ENCODE peak calls at places on chromosomes 6 and 20, in six cellular contexts. T is natural killer cell, U is breast epithelium, W is endothelial cell, G is tibial nerve, V is cardiac fibroblast. Q is an unnamed sample.

GRCh38 chr20:33753763-33754162 is 22.0 kb downstream of the ZNF341 start:
- DNase-seq in T (no peak), U (no peak), W (no peak), G (no peak), V (peak), Q (no peak)

GRCh38 chr20:19012671-19013070 is 199.1 kb downstream of the SCP2D1 start:
- DNase-seq in T (no peak), U (no peak), W (no peak), G (no peak), V (peak), Q (no peak)

GRCh38 chr20:46367967-46368901 is 38.2 kb downstream of the ELMO2 start:
- DNase-seq in T (no peak), U (no peak), W (no peak), G (no peak), V (no peak), Q (no peak)

GRCh38 chr6:16759181-16759645 is 2.0 kb downstream of the ATXN1 start:
- DNase-seq in T (no peak), U (no peak), W (peak), G (no peak), V (peak), Q (no peak)

GRCh38 chr20:63946986-63947637 is 9.1 kb downstream of the UCKL1 start:
- DNase-seq in T (no peak), U (no peak), W (no peak), G (no peak), V (no peak), Q (no peak)

GRCh38 chr20:1810572-1810925 is 84.7 kb upstream of the SIRPA start:
- DNase-seq in T (no peak), U (peak), W (no peak), G (no peak), V (no peak), Q (no peak)

GRCh38 chr6:109279628-109280027 is 102.6 kb downstream of the CD164 start:
- DNase-seq in T (no peak), U (no peak), W (no peak), G (no peak), V (no peak), Q (no peak)

GRCh38 chr6:3522561-3523287 is 65.9 kb upstream of the SLC22A23 start:
- DNase-seq in T (no peak), U (no peak), W (no peak), G (no peak), V (peak), Q (no peak)

GRCh38 chr6:141252828-141253608 is 879.7 kb upstream of the GJE1 start:
- DNase-seq in T (no peak), U (no peak), W (no peak), G (no peak), V (peak), Q (no peak)

GRCh38 chr6:46376562-46376969 is 114.7 kb downstream of the RCAN2 start:
- DNase-seq in T (no peak), U (no peak), W (no peak), G (no peak), V (no peak), Q (no peak)

DNA sequence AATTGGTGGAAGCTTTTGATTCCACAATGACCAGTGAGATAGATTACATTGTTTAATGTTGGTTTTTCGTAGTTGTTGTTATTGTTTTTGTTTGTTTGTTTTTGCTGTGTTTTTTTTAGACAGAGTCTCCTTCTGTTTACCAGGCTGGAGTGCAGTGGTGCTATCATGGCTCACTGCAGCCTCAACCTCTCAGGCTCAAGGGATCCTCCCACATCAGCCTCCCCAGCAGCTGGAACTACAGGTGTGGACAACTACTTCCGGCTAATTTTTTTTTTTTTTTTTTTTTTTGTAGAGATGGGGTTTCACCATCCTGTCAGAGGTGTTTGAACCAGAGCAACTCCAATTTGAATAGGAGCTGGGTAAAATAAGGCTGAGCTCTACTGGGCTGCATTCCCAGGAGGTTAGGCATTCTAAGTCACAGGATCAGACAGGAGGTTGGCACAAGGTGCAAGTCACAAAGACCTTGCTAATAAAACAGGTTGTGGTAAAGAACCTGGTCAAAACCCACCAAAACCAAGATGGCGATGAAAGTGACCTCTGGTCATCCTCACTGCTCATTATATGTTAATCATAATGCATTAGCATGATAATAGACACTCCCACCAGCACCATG is 10.9 kb upstream of the AKAP12 start:
- DNase-seq in T (no peak), U (no peak), W (no peak), G (no peak), V (no peak), Q (no peak)
- TF ChIP-seq CTCF in T (no peak), U (no peak), W (no peak), G (no peak), V (no peak), Q (no peak)

GRCh38 chr6:153001767-153002612 is 519 bp downstream of the MTRF1L start:
- DNase-seq in T (no peak), U (no peak), W (no peak), G (no peak), V (peak), Q (no peak)
- TF ChIP-seq CTCF in T (peak), U (no peak), W (no peak), G (no peak), V (no peak), Q (no peak)

GRCh38 chr20:4750381-4750780 is 28.7 kb downstream of the PRND start:
- DNase-seq in T (no peak), U (no peak), W (no peak), G (no peak), V (no peak), Q (no peak)
- TF ChIP-seq CTCF in T (no peak), U (no peak), W (no peak), G (no peak), V (no peak), Q (no peak)

GRCh38 chr6:47669684-47670515 is 28.5 kb upstream of the ADGRF4 start:
- DNase-seq in T (no peak), U (peak), W (no peak), G (no peak), V (peak), Q (no peak)
- TF ChIP-seq CTCF in T (no peak), U (no peak), W (no peak), G (no peak), V (no peak), Q (no peak)

GRCh38 chr20:57582432-57583288 is 21.8 kb downstream of the PCK1 start:
- DNase-seq in T (no peak), U (no peak), W (peak), G (no peak), V (peak), Q (no peak)
- TF ChIP-seq CTCF in T (no peak), U (no peak), W (peak), G (no peak), V (peak), Q (peak)

GRCh38 chr6:9851541-9852380 is 563.1 kb downstream of the TFAP2A start:
- DNase-seq in T (no peak), U (no peak), W (no peak), G (no peak), V (peak), Q (no peak)
- TF ChIP-seq CTCF in T (no peak), U (no peak), W (peak), G (no peak), V (no peak), Q (no peak)

DNA sequence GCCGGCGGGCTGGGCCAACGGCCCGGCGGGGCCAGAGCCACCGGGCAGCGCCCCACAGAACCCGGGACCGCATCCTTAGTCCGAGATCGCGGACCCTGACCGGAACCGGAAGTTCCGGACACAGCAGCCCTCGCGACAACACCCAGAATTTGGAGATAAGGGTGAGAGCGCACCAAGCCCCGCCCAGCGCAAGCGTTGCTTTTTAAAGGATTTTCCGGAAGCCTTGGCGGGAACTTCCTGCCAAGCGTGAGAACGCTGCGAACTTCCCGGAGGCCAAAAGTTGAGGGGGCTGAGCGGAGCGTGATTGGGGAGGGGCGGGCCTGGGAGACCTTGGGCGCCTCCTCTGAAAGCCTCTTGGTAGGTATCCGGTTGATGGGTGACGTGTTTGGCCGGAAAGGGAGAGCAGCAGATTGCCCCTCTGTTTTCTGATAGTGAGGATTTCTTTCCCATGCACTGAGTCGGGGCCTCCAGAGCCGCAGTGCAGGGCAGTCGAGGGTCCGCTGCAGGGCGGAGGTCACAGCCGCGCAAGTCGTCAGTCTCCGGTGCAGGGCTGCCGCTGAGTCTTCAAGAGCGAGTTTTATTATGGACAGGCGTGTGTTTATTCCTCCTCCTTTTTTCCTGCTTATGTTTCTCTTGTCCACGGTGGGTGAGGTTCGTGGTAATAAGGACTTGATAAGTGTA is at the start of gene MTRF1L:
- DNase-seq in T (peak), U (peak), W (peak), G (peak), V (peak), Q (peak)
- TF ChIP-seq CTCF in T (no peak), U (no peak), W (no peak), G (peak), V (no peak), Q (no peak)

GRCh38 chr20:14198416-14198815 is 139.0 kb downstream of the FLRT3 start:
- DNase-seq in T (no peak), U (no peak), W (no peak), G (no peak), V (no peak), Q (no peak)
- TF ChIP-seq CTCF in T (no peak), U (no peak), W (no peak), G (no peak), V (no peak), Q (no peak)

DNA sequence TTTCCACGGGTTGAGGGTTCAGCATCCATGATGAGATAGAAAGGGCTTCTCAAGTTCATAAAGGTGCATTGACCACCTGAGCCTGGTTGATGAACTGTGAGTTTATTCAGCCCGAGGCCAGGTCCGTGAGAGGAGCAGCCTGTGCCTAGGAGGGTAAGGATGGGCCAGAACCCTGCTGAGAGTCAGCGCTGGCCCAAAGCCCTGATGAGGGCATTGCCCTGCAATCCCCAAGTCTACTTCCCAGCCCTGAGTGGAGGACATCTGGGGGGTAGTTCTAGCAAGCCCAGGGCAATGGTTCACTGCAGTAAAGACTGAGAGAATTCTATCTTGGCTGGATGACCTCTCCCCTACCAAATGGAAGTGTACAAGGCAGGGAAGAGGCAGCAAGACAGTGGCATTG is 123.3 kb upstream of the NXT1 start:
- DNase-seq in T (no peak), U (no peak), W (no peak), G (no peak), V (no peak), Q (no peak)
- TF ChIP-seq CTCF in T (no peak), U (no peak), W (no peak), G (no peak), V (no peak), Q (no peak)

GRCh38 chr6:99838607-99839006 is 155.4 kb downstream of the MCHR2 start:
- DNase-seq in T (no peak), U (no peak), W (no peak), G (no peak), V (no peak), Q (no peak)

GRCh38 chr6:99833034-99833433 is 161.0 kb downstream of the MCHR2 start:
- DNase-seq in T (no peak), U (no peak), W (no peak), G (no peak), V (no peak), Q (no peak)

GRCh38 chr6:99841297-99841696 is 152.7 kb downstream of the MCHR2 start:
- DNase-seq in T (no peak), U (no peak), W (no peak), G (no peak), V (no peak), Q (no peak)

DNA sequence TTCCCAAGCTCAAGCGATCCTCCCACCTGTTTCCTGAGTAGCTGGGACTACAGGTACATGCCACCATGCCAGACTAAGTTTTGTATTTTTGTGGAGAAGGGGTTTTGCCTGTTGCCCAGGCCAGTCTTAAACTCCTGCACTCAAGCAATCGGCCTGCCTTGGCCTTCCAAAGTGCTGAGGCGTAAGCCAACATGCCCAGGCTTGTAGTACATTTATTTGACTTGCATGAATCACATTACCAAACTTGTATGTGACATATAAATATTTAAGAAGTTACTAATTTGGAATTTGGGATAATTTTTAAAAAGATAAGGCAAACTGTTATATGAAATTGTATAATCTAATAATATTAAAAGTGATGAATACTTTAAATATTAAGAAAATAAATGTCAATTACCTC is 157.6 kb downstream of the MCHR2 start:
- DNase-seq in T (no peak), U (no peak), W (no peak), G (no peak), V (no peak), Q (no peak)
- TF ChIP-seq CTCF in T (no peak), U (no peak), W (no peak), G (no peak), V (no peak), Q (no peak)